ENCODE peak calls at places on chromosome 16, in four cellular contexts. One of them, this sample, is unnamed.

GRCh38 chr16:57273359-57273758 is 11.1 kb downstream of the PLLP start:
- DNase-seq in AG10803: no peak
- DNase-seq in SK-N-SH: peak; percentile 87
- DNase-seq in fibroblast of mammary gland: no peak
- DNase-seq in this sample: no peak

GRCh38 chr16:84749815-84750214 is 50.0 kb downstream of the USP10 start:
- DNase-seq in SK-N-SH: no peak
- DNase-seq in fibroblast of mammary gland: no peak
- DNase-seq in AG10803: no peak
- DNase-seq in this sample: peak; percentile 59

GRCh38 chr16:85173077-85173980 is 61.1 kb upstream of the CIBAR2 start:
- DNase-seq in fibroblast of mammary gland: peak; percentile 95
- DNase-seq in SK-N-SH: peak; percentile 87
- DNase-seq in AG10803: peak; percentile 82
- DNase-seq in this sample: peak; percentile 84

GRCh38 chr16:3646348-3646920 is 8.1 kb upstream of the DNASE1 start:
- DNase-seq in SK-N-SH: no peak
- DNase-seq in fibroblast of mammary gland: no peak
- DNase-seq in AG10803: no peak
- DNase-seq in this sample: no peak

GRCh38 chr16:17566656-17567450 is 96.1 kb upstream of the XYLT1 start:
- DNase-seq in AG10803: no peak
- DNase-seq in fibroblast of mammary gland: no peak
- DNase-seq in SK-N-SH: no peak
- DNase-seq in this sample: no peak

GRCh38 chr16:81350306-81350615 is 35.5 kb downstream of the GAN start:
- DNase-seq in SK-N-SH: no peak
- DNase-seq in AG10803: peak; percentile 3
- DNase-seq in fibroblast of mammary gland: peak; percentile 23
- DNase-seq in this sample: peak; percentile 12

GRCh38 chr16:21684199-21684598 is 20.4 kb downstream of the OTOA start:
- DNase-seq in SK-N-SH: peak; percentile 42
- DNase-seq in AG10803: no peak
- DNase-seq in fibroblast of mammary gland: peak; percentile 4
- DNase-seq in this sample: no peak

GRCh38 chr16:2966803-2967184 is 2.4 kb upstream of the PAQR4 start:
- DNase-seq in AG10803: no peak
- DNase-seq in SK-N-SH: no peak
- DNase-seq in fibroblast of mammary gland: no peak
- DNase-seq in this sample: no peak

GRCh38 chr16:81369888-81370504 is 55.2 kb downstream of the GAN start:
- DNase-seq in AG10803: no peak
- DNase-seq in SK-N-SH: no peak
- DNase-seq in fibroblast of mammary gland: no peak
- DNase-seq in this sample: no peak

GRCh38 chr16:66440970-66441369 is 13.9 kb downstream of the BEAN1 start:
- DNase-seq in AG10803: no peak
- DNase-seq in fibroblast of mammary gland: no peak
- DNase-seq in SK-N-SH: no peak
- DNase-seq in this sample: no peak

GRCh38 chr16:57976331-57976796 is 5.4 kb upstream of the CNGB1 start:
- DNase-seq in AG10803: peak; percentile 38
- DNase-seq in SK-N-SH: no peak
- DNase-seq in fibroblast of mammary gland: no peak
- DNase-seq in this sample: no peak

GRCh38 chr16:54437921-54438320 is 151.3 kb upstream of the IRX3 start:
- DNase-seq in fibroblast of mammary gland: no peak
- DNase-seq in AG10803: no peak
- DNase-seq in SK-N-SH: no peak
- DNase-seq in this sample: no peak

GRCh38 chr16:56588781-56589140 is 567 bp upstream of the MT3 start:
- DNase-seq in SK-N-SH: no peak
- DNase-seq in AG10803: no peak
- DNase-seq in fibroblast of mammary gland: no peak
- DNase-seq in this sample: no peak

GRCh38 chr16:77812856-77813523 is 24.6 kb downstream of the VAT1L start:
- DNase-seq in AG10803: no peak
- DNase-seq in SK-N-SH: no peak
- DNase-seq in fibroblast of mammary gland: peak; percentile 29
- DNase-seq in this sample: no peak

GRCh38 chr16:59697236-59697635 is 963.1 kb upstream of the GOT2 start:
- DNase-seq in SK-N-SH: no peak
- DNase-seq in fibroblast of mammary gland: peak; percentile 58
- DNase-seq in AG10803: peak; percentile 22
- DNase-seq in this sample: peak; percentile 16

GRCh38 chr16:53741546-53741945 is 37.6 kb downstream of the FTO start:
- DNase-seq in fibroblast of mammary gland: no peak
- DNase-seq in SK-N-SH: no peak
- DNase-seq in AG10803: no peak
- DNase-seq in this sample: no peak

DNA sequence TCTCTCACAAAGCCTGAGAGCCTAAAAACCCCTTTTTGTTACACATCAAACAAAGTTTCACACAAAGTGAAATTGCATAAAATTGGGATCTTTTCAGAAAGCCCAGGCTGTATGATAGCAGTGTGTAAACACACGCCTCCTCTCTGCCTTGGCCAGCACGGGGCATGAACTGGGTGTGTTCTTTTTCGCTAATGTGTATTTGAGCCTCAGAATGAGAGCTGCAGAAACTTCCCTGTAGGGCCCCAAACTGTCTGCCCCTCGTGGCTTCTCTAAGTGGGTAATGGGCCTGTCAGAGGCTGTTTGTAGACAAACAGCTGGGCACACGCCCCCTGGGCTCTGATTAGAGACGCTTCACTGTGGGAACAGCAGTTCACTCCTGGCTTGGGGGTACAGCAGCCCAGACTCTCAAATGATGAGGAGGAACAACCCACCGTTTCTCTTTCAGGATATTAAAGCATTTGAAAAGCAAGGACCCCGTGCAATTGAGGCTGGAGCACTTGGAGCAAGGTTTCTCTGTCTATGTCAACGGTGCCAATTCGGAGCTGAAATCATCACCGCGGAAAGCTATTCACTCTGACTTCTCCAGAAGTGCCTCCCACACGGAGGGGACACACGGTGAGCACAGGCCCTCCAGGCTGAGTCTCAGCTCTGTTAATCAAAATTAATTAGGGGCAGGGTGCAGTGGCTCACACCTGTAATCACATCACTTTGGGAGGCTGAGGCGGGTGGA is 78.4 kb downstream of the KATNIP start:
- DNase-seq in AG10803: no peak
- DNase-seq in fibroblast of mammary gland: no peak
- DNase-seq in SK-N-SH: peak; percentile 33
- DNase-seq in this sample: no peak
- TF ChIP-seq CTCF in AG10803: no peak
- TF ChIP-seq CTCF in fibroblast of mammary gland: no peak
- TF ChIP-seq CTCF in SK-N-SH: no peak
- TF ChIP-seq CTCF in this sample: no peak

GRCh38 chr16:29993903-29994612 is 1.4 kb downstream of the HIRIP3 start:
- DNase-seq in AG10803: no peak
- DNase-seq in fibroblast of mammary gland: no peak
- DNase-seq in SK-N-SH: no peak
- DNase-seq in this sample: no peak
- H3K4me3 ChIP-seq in AG10803: no peak overlapping the region
- H3K4me3 ChIP-seq in fibroblast of mammary gland: no peak overlapping the region
- H3K4me3 ChIP-seq in SK-N-SH: no peak overlapping the region
- H3K4me3 ChIP-seq in this sample: no peak overlapping the region

GRCh38 chr16:87550510-87550961 is 51.8 kb upstream of the JPH3 start:
- DNase-seq in fibroblast of mammary gland: no peak
- DNase-seq in SK-N-SH: peak; percentile 86
- DNase-seq in AG10803: no peak
- DNase-seq in this sample: no peak
- TF ChIP-seq CTCF in fibroblast of mammary gland: peak; percentile 71
- TF ChIP-seq CTCF in SK-N-SH: peak; percentile 93
- TF ChIP-seq CTCF in AG10803: peak; percentile 71
- TF ChIP-seq CTCF in this sample: peak; percentile 93

DNA sequence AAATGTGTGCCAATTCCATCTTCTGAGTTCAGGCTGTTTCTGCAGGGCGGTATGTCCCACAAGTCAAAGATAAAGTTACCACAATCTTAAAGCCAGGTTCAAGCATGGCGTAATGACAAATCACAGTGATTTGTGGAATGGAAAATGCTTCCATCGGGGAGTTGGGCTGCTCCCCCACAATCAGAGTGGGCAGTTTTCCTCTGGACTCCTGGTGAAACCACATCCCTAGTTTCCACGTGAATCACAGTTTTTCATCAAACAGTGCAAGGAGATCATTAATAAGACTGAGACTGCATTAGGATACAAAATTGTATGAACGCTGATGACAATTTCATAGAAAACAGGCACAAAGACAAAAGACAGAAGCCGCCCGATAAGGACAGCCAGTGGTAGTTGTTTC is 3.5 kb downstream of the LITAF start:
- DNase-seq in SK-N-SH: no peak
- DNase-seq in fibroblast of mammary gland: peak; percentile 42
- DNase-seq in AG10803: peak; percentile 16
- DNase-seq in this sample: peak; percentile 75
- H3K4me3 ChIP-seq in SK-N-SH: no peak overlapping the region
- H3K4me3 ChIP-seq in fibroblast of mammary gland: no peak overlapping the region
- H3K4me3 ChIP-seq in AG10803: no peak overlapping the region
- H3K4me3 ChIP-seq in this sample: no peak overlapping the region

GRCh38 chr16:47978491-47979490 is 177.0 kb downstream of the ABCC12 start:
- DNase-seq in SK-N-SH: no peak
- DNase-seq in fibroblast of mammary gland: no peak
- DNase-seq in AG10803: no peak
- DNase-seq in this sample: no peak

GRCh38 chr16:47973552-47973951 is 182.2 kb downstream of the ABCC12 start:
- DNase-seq in SK-N-SH: no peak
- DNase-seq in fibroblast of mammary gland: no peak
- DNase-seq in AG10803: no peak
- DNase-seq in this sample: no peak

GRCh38 chr16:47979783-47980182 is 176.0 kb downstream of the ABCC12 start:
- DNase-seq in AG10803: no peak
- DNase-seq in SK-N-SH: no peak
- DNase-seq in fibroblast of mammary gland: no peak
- DNase-seq in this sample: no peak

GRCh38 chr16:47976609-47977180 is 179.1 kb downstream of the ABCC12 start:
- DNase-seq in AG10803: no peak
- DNase-seq in fibroblast of mammary gland: no peak
- DNase-seq in SK-N-SH: no peak
- DNase-seq in this sample: no peak

DNA sequence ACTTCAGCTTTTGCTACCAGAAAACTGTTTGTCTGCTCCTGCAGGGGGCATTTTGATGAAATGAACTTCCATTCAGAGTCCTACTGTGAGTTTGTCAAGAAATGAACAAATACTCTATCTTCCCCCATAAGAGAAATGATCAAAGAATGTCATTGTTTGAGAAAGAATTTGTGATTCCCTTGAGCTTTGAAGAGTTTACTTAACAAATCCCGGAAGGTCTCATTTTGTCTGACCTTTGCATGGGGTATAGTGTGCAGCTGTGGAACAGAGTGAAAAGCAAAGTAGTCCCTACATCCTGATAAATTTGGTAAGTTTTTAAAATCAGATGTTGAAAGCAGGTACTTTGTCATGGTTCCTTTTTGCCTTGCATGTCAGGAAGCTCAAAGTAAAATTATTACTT is 178.0 kb downstream of the ABCC12 start:
- DNase-seq in fibroblast of mammary gland: no peak
- DNase-seq in SK-N-SH: no peak
- DNase-seq in AG10803: no peak
- DNase-seq in this sample: no peak
- TF ChIP-seq CTCF in fibroblast of mammary gland: no peak
- TF ChIP-seq CTCF in SK-N-SH: no peak
- TF ChIP-seq CTCF in AG10803: no peak
- TF ChIP-seq CTCF in this sample: no peak

GRCh38 chr16:28567292-28567691 is 13.6 kb downstream of the SGF29 start:
- DNase-seq in SK-N-SH: no peak
- DNase-seq in AG10803: no peak
- DNase-seq in fibroblast of mammary gland: no peak
- DNase-seq in this sample: no peak
- H3K4me3 ChIP-seq in SK-N-SH: no peak overlapping the region
- H3K4me3 ChIP-seq in AG10803: no peak overlapping the region
- H3K4me3 ChIP-seq in fibroblast of mammary gland: no peak overlapping the region
- H3K4me3 ChIP-seq in this sample: no peak overlapping the region

GRCh38 chr16:88941933-88942909 is 34.8 kb downstream of the CBFA2T3 start:
- DNase-seq in AG10803: no peak
- DNase-seq in fibroblast of mammary gland: no peak
- DNase-seq in SK-N-SH: peak; percentile 95
- DNase-seq in this sample: peak; percentile 12
- TF ChIP-seq CTCF in AG10803: no peak
- TF ChIP-seq CTCF in fibroblast of mammary gland: no peak
- TF ChIP-seq CTCF in SK-N-SH: peak; percentile 61
- TF ChIP-seq CTCF in this sample: peak; percentile 33

This sample was measured in cardiac fibroblast.